ENCODE peak calls at places on chromosomes 4 and X, in six cellular contexts. One of them, this sample, is unnamed.

GRCh38 chr4:103099691-103100392 is at the start of gene BDH2:
- DNase-seq in astrocyte: peak; percentile 92
- DNase-seq in mammary epithelial cell: peak; percentile 91
- DNase-seq in IMR-90: peak; percentile 97
- DNase-seq in A549: peak; percentile 75
- DNase-seq in trophoblast cell: peak; percentile 96
- DNase-seq in this sample: peak; percentile 95

GRCh38 chr4:185987976-185988627 is 80.9 kb upstream of the TLR3 start:
- DNase-seq in A549: no peak
- DNase-seq in mammary epithelial cell: no peak
- DNase-seq in IMR-90: no peak
- DNase-seq in trophoblast cell: peak; percentile 85
- DNase-seq in astrocyte: peak; percentile 12
- DNase-seq in this sample: no peak

GRCh38 chrX:10119399-10119990 is 37.3 kb upstream of the CLCN4 start:
- DNase-seq in trophoblast cell: peak; percentile 92
- DNase-seq in IMR-90: peak; percentile 91
- DNase-seq in A549: peak; percentile 34
- DNase-seq in mammary epithelial cell: peak; percentile 58
- DNase-seq in astrocyte: peak; percentile 76
- DNase-seq in this sample: peak; percentile 91

GRCh38 chr4:147129687-147130086 is 184.0 kb upstream of the TTC29 start:
- DNase-seq in A549: no peak
- DNase-seq in IMR-90: no peak
- DNase-seq in mammary epithelial cell: no peak
- DNase-seq in trophoblast cell: no peak
- DNase-seq in astrocyte: no peak
- DNase-seq in this sample: no peak

GRCh38 chr4:135497563-135498152 is 1296.1 kb upstream of the PABPC4L start:
- DNase-seq in astrocyte: no peak
- DNase-seq in A549: no peak
- DNase-seq in IMR-90: no peak
- DNase-seq in trophoblast cell: no peak
- DNase-seq in mammary epithelial cell: no peak
- DNase-seq in this sample: no peak

GRCh38 chrX:141314441-141314840 is 72.1 kb upstream of the SPANXC start:
- DNase-seq in mammary epithelial cell: no peak
- DNase-seq in IMR-90: peak; percentile 12
- DNase-seq in A549: no peak
- DNase-seq in astrocyte: peak; percentile 21
- DNase-seq in trophoblast cell: no peak
- DNase-seq in this sample: no peak

GRCh38 chr4:54230479-54231418 is 1.7 kb downstream of the PDGFRA start:
- DNase-seq in IMR-90: no peak
- DNase-seq in A549: no peak
- DNase-seq in mammary epithelial cell: no peak
- DNase-seq in trophoblast cell: peak; percentile 31
- DNase-seq in astrocyte: peak; percentile 62
- DNase-seq in this sample: no peak

GRCh38 chr4:80058740-80059139 is 14.3 kb downstream of the ANTXR2 start:
- DNase-seq in astrocyte: no peak
- DNase-seq in IMR-90: peak; percentile 24
- DNase-seq in trophoblast cell: peak; percentile 36
- DNase-seq in A549: no peak
- DNase-seq in mammary epithelial cell: no peak
- DNase-seq in this sample: peak; percentile 55

GRCh38 chrX:1587161-1587560 is 4.2 kb upstream of the AKAP17A start:
- DNase-seq in trophoblast cell: no peak
- DNase-seq in IMR-90: no peak
- DNase-seq in astrocyte: no peak
- DNase-seq in mammary epithelial cell: no peak
- DNase-seq in A549: no peak
- DNase-seq in this sample: peak; percentile 97

GRCh38 chr4:111064342-111064993 is 441.6 kb upstream of the PITX2 start:
- DNase-seq in trophoblast cell: no peak
- DNase-seq in A549: peak; percentile 14
- DNase-seq in astrocyte: peak; percentile 78
- DNase-seq in IMR-90: peak; percentile 57
- DNase-seq in mammary epithelial cell: peak; percentile 78
- DNase-seq in this sample: no peak

GRCh38 chrX:131812847-131813825 is 210.0 kb upstream of the STK26 start:
- DNase-seq in astrocyte: peak; percentile 54
- DNase-seq in trophoblast cell: peak; percentile 92
- DNase-seq in IMR-90: peak; percentile 79
- DNase-seq in A549: peak; percentile 6
- DNase-seq in mammary epithelial cell: peak; percentile 79
- DNase-seq in this sample: peak; percentile 90

GRCh38 chr4:71186566-71187398 is 152.0 kb upstream of the SLC4A4 start:
- DNase-seq in IMR-90: peak; percentile 53
- DNase-seq in astrocyte: peak; percentile 47
- DNase-seq in mammary epithelial cell: peak; percentile 20
- DNase-seq in trophoblast cell: peak; percentile 52
- DNase-seq in A549: peak; percentile 29
- DNase-seq in this sample: peak; percentile 41

GRCh38 chrX:129651756-129652564 is 2.8 kb downstream of the APLN start:
- DNase-seq in A549: no peak
- DNase-seq in trophoblast cell: no peak
- DNase-seq in astrocyte: no peak
- DNase-seq in IMR-90: no peak
- DNase-seq in mammary epithelial cell: no peak
- DNase-seq in this sample: no peak

GRCh38 chrX:121579016-121579760 is 531.8 kb downstream of the GLUD2 start:
- DNase-seq in A549: no peak
- DNase-seq in trophoblast cell: peak; percentile 52
- DNase-seq in astrocyte: no peak
- DNase-seq in mammary epithelial cell: peak; percentile 12
- DNase-seq in IMR-90: no peak
- DNase-seq in this sample: peak; percentile 61

GRCh38 chr4:41361831-41362646 is 105.3 kb downstream of the UCHL1 start:
- DNase-seq in IMR-90: no peak
- DNase-seq in A549: no peak
- DNase-seq in astrocyte: no peak
- DNase-seq in trophoblast cell: no peak
- DNase-seq in mammary epithelial cell: no peak
- DNase-seq in this sample: no peak

GRCh38 chr4:8585186-8585585 is 5.0 kb downstream of the GPR78 start:
- DNase-seq in IMR-90: no peak
- DNase-seq in A549: no peak
- DNase-seq in trophoblast cell: no peak
- DNase-seq in astrocyte: no peak
- DNase-seq in mammary epithelial cell: peak; percentile 10
- DNase-seq in this sample: no peak

GRCh38 chr4:29708473-29708872 is 1011.7 kb upstream of the PCDH7 start:
- DNase-seq in A549: no peak
- DNase-seq in IMR-90: peak; percentile 88
- DNase-seq in trophoblast cell: no peak
- DNase-seq in mammary epithelial cell: peak; percentile 8
- DNase-seq in astrocyte: peak; percentile 0
- DNase-seq in this sample: no peak

GRCh38 chr4:36224969-36225903 is 19.1 kb downstream of the ARAP2 start:
- DNase-seq in trophoblast cell: no peak
- DNase-seq in A549: no peak
- DNase-seq in IMR-90: no peak
- DNase-seq in mammary epithelial cell: no peak
- DNase-seq in astrocyte: no peak
- DNase-seq in this sample: no peak

GRCh38 chrX:120769576-120770341 is 105.9 kb downstream of the CT47B1 start:
- DNase-seq in A549: peak; percentile 3
- DNase-seq in IMR-90: peak; percentile 19
- DNase-seq in astrocyte: peak; percentile 49
- DNase-seq in trophoblast cell: peak; percentile 80
- DNase-seq in mammary epithelial cell: peak; percentile 64
- DNase-seq in this sample: peak; percentile 66

GRCh38 chr4:1579834-1580686 is 104.1 kb downstream of the FAM53A start:
- DNase-seq in trophoblast cell: peak; percentile 42
- DNase-seq in mammary epithelial cell: peak; percentile 72
- DNase-seq in IMR-90: no peak
- DNase-seq in A549: peak; percentile 61
- DNase-seq in astrocyte: peak; percentile 43
- DNase-seq in this sample: peak; percentile 90

GRCh38 chr4:183348706-183349659 is 26.8 kb upstream of the CLDN24 start:
- DNase-seq in IMR-90: peak; percentile 95
- DNase-seq in astrocyte: peak; percentile 95
- DNase-seq in A549: no peak
- DNase-seq in mammary epithelial cell: peak; percentile 19
- DNase-seq in trophoblast cell: peak; percentile 28
- DNase-seq in this sample: no peak

GRCh38 chrX:138748480-138748879 is 37.0 kb upstream of the FGF13 start:
- DNase-seq in astrocyte: no peak
- DNase-seq in trophoblast cell: peak; percentile 58
- DNase-seq in A549: no peak
- DNase-seq in mammary epithelial cell: no peak
- DNase-seq in IMR-90: peak; percentile 6
- DNase-seq in this sample: peak; percentile 74

GRCh38 chrX:72461766-72462165 is 110.9 kb downstream of the HDAC8 start:
- DNase-seq in IMR-90: no peak
- DNase-seq in mammary epithelial cell: peak; percentile 36
- DNase-seq in astrocyte: peak; percentile 5
- DNase-seq in A549: no peak
- DNase-seq in trophoblast cell: no peak
- DNase-seq in this sample: no peak

GRCh38 chrX:49995021-49995731 is 72.8 kb downstream of the CLCN5 start:
- DNase-seq in A549: peak; percentile 7
- DNase-seq in IMR-90: peak; percentile 77
- DNase-seq in astrocyte: peak; percentile 82
- DNase-seq in mammary epithelial cell: peak; percentile 16
- DNase-seq in trophoblast cell: peak; percentile 82
- DNase-seq in this sample: no peak

GRCh38 chr4:183099537-183100297 is 660 bp downstream of the WWC2 start:
- DNase-seq in mammary epithelial cell: peak; percentile 35
- DNase-seq in A549: peak; percentile 38
- DNase-seq in trophoblast cell: peak; percentile 41
- DNase-seq in astrocyte: no peak
- DNase-seq in IMR-90: no peak
- DNase-seq in this sample: no peak

GRCh38 chrX:40094900-40095587 is 2.7 kb downstream of the BCOR start:
- DNase-seq in mammary epithelial cell: no peak
- DNase-seq in trophoblast cell: peak; percentile 26
- DNase-seq in IMR-90: no peak
- DNase-seq in astrocyte: no peak
- DNase-seq in A549: no peak
- DNase-seq in this sample: peak; percentile 45

GRCh38 chrX:40097101-40097491 is 662 bp downstream of the BCOR start:
- DNase-seq in trophoblast cell: no peak
- DNase-seq in astrocyte: no peak
- DNase-seq in A549: peak; percentile 23
- DNase-seq in mammary epithelial cell: no peak
- DNase-seq in IMR-90: no peak
- DNase-seq in this sample: peak; percentile 59

GRCh38 chrX:40095588-40096394 is 2.0 kb downstream of the BCOR start:
- DNase-seq in mammary epithelial cell: peak; percentile 18
- DNase-seq in IMR-90: no peak
- DNase-seq in astrocyte: no peak
- DNase-seq in A549: no peak
- DNase-seq in trophoblast cell: peak; percentile 27
- DNase-seq in this sample: peak; percentile 79

GRCh38 chrX:40097492-40098263 is at the start of gene BCOR:
- DNase-seq in IMR-90: peak; percentile 58
- DNase-seq in A549: peak; percentile 34
- DNase-seq in trophoblast cell: peak; percentile 57
- DNase-seq in astrocyte: no peak
- DNase-seq in mammary epithelial cell: peak; percentile 63
- DNase-seq in this sample: peak; percentile 84

GRCh38 chrX:40096395-40097091 is 1.2 kb downstream of the BCOR start:
- DNase-seq in mammary epithelial cell: peak; percentile 41
- DNase-seq in trophoblast cell: peak; percentile 45
- DNase-seq in astrocyte: no peak
- DNase-seq in IMR-90: peak; percentile 45
- DNase-seq in A549: peak; percentile 36
- DNase-seq in this sample: peak; percentile 74
- H3K4me2 ChIP-seq in mammary epithelial cell: peak overlapping the region; percentile 86
- H3K4me2 ChIP-seq in trophoblast cell: peak overlapping the region; percentile 92
- H3K4me2 ChIP-seq in astrocyte: peak overlapping the region; percentile 92
- H3K4me2 ChIP-seq in IMR-90: peak overlapping the region; percentile 31
- H3K4me2 ChIP-seq in A549: peak overlapping the region; percentile 94
- H3K4me2 ChIP-seq in this sample: peak overlapping the region; percentile 78

GRCh38 chr4:3249681-3250437 is 900 bp downstream of the MSANTD1 start:
- DNase-seq in A549: no peak
- DNase-seq in mammary epithelial cell: no peak
- DNase-seq in IMR-90: no peak
- DNase-seq in trophoblast cell: no peak
- DNase-seq in astrocyte: no peak
- DNase-seq in this sample: no peak
- H3K4me2 ChIP-seq in A549: no peak overlapping the region
- H3K4me2 ChIP-seq in mammary epithelial cell: no peak overlapping the region
- H3K4me2 ChIP-seq in IMR-90: no peak overlapping the region
- H3K4me2 ChIP-seq in trophoblast cell: no peak overlapping the region
- H3K4me2 ChIP-seq in astrocyte: no peak overlapping the region
- H3K4me2 ChIP-seq in this sample: no peak overlapping the region

GRCh38 chrX:109793191-109793590 is 60.1 kb upstream of the ACSL4 start:
- DNase-seq in mammary epithelial cell: peak; percentile 91
- DNase-seq in astrocyte: no peak
- DNase-seq in A549: no peak
- DNase-seq in IMR-90: no peak
- DNase-seq in trophoblast cell: no peak
- DNase-seq in this sample: no peak
- H3K4me2 ChIP-seq in mammary epithelial cell: peak overlapping the region; percentile 52
- H3K4me2 ChIP-seq in astrocyte: no peak overlapping the region
- H3K4me2 ChIP-seq in A549: no peak overlapping the region
- H3K4me2 ChIP-seq in IMR-90: no peak overlapping the region
- H3K4me2 ChIP-seq in trophoblast cell: no peak overlapping the region
- H3K4me2 ChIP-seq in this sample: no peak overlapping the region

GRCh38 chr4:60744767-60745166 is 455.4 kb upstream of the ADGRL3 start:
- DNase-seq in trophoblast cell: no peak
- DNase-seq in A549: no peak
- DNase-seq in astrocyte: no peak
- DNase-seq in mammary epithelial cell: peak; percentile 23
- DNase-seq in IMR-90: peak; percentile 45
- DNase-seq in this sample: no peak

GRCh38 chr4:60746172-60746571 is 454.0 kb upstream of the ADGRL3 start:
- DNase-seq in mammary epithelial cell: no peak
- DNase-seq in astrocyte: no peak
- DNase-seq in trophoblast cell: peak; percentile 71
- DNase-seq in IMR-90: no peak
- DNase-seq in A549: no peak
- DNase-seq in this sample: no peak

GRCh38 chr4:60737858-60738257 is 462.3 kb upstream of the ADGRL3 start:
- DNase-seq in trophoblast cell: peak; percentile 55
- DNase-seq in astrocyte: no peak
- DNase-seq in A549: no peak
- DNase-seq in IMR-90: peak; percentile 74
- DNase-seq in mammary epithelial cell: peak; percentile 45
- DNase-seq in this sample: no peak

GRCh38 chr4:60743654-60744053 is 456.5 kb upstream of the ADGRL3 start:
- DNase-seq in A549: no peak
- DNase-seq in trophoblast cell: peak; percentile 66
- DNase-seq in IMR-90: no peak
- DNase-seq in mammary epithelial cell: no peak
- DNase-seq in astrocyte: no peak
- DNase-seq in this sample: no peak
- H3K4me2 ChIP-seq in A549: no peak overlapping the region
- H3K4me2 ChIP-seq in trophoblast cell: no peak overlapping the region
- H3K4me2 ChIP-seq in IMR-90: no peak overlapping the region
- H3K4me2 ChIP-seq in mammary epithelial cell: no peak overlapping the region
- H3K4me2 ChIP-seq in astrocyte: no peak overlapping the region
- H3K4me2 ChIP-seq in this sample: no peak overlapping the region

DNA sequence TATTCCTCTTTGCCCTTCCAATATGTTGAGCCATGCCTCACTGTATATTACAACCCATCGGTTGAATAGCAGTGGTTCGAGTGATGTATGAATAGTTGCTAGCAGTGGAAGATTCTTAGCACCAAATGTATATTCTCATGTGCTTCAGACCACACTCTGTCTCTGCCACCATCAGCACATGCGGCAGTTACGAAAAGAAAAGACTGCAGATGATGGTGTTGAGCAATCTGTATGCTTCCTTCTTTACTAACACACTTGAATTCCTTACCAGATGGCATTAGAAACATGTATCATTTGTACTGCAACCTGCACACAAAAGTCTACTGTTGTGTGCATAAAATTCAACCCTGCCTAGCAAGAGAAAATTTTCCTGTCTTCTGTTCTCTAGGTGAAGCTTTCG is 214.6 kb downstream of the ENOX2 start:
- DNase-seq in trophoblast cell: peak; percentile 43
- DNase-seq in IMR-90: no peak
- DNase-seq in mammary epithelial cell: no peak
- DNase-seq in A549: no peak
- DNase-seq in astrocyte: no peak
- DNase-seq in this sample: no peak
- H3K4me2 ChIP-seq in trophoblast cell: no peak overlapping the region
- H3K4me2 ChIP-seq in IMR-90: no peak overlapping the region
- H3K4me2 ChIP-seq in mammary epithelial cell: no peak overlapping the region
- H3K4me2 ChIP-seq in A549: no peak overlapping the region
- H3K4me2 ChIP-seq in astrocyte: no peak overlapping the region
- H3K4me2 ChIP-seq in this sample: no peak overlapping the region

This sample was measured in Karpas-422.